ENCODE peak calls at places on chromosomes 4 and X, in eight cellular contexts. I is spleen; N is CD8-positive, alpha-beta memory T cell; P is MM.1S; T is breast epithelium; G is right atrium auricular region; Q is Karpas-422; Y is SK-N-SH. S is an unnamed sample. For H3K27me3, the result is how much of the 10 kb centered on the place peaks cover.

GRCh38 chrX:76172325-76172887 is 456 bp upstream of the PBDC1 start:
- DNase-seq in N (no peak), I (no peak), G (no peak), Y (no peak), P (no peak), T (no peak), Q (no peak), S (no peak)

GRCh38 chr4:70556856-70557255 is 35.2 kb upstream of the AMBN start:
- DNase-seq in Q (no peak), P (no peak), Y (no peak), T (no peak), N (no peak), G (no peak), I (no peak), S (no peak)

GRCh38 chrX:20265726-20266681 is 705 bp downstream of the RPS6KA3 start:
- DNase-seq in Y (peak), G (no peak), P (peak), I (peak), T (peak), Q (peak), N (peak), S (peak)

GRCh38 chr4:19835429-19835828 is 416.3 kb upstream of the SLIT2 start:
- DNase-seq in G (no peak), P (peak), N (no peak), T (no peak), Y (no peak), Q (no peak), I (no peak), S (no peak)

GRCh38 chr4:52780627-52781354 is 29.6 kb upstream of the ERVMER34-1 start:
- DNase-seq in G (no peak), P (no peak), N (no peak), Y (peak), I (no peak), Q (peak), T (no peak), S (peak)

GRCh38 chrX:44748014-44748413 is 95.8 kb upstream of the DUSP21 start:
- DNase-seq in I (no peak), P (no peak), N (no peak), T (no peak), Y (peak), Q (no peak), G (no peak), S (no peak)

GRCh38 chr4:130233377-130234047 is 1137.6 kb downstream of the C4orf33 start:
- DNase-seq in I (no peak), P (peak), Q (no peak), N (no peak), T (no peak), G (no peak), Y (no peak), S (no peak)

GRCh38 chr4:101953949-101954348 is 163.4 kb downstream of the BANK1 start:
- DNase-seq in Q (peak), I (no peak), N (no peak), P (no peak), G (no peak), T (no peak), Y (no peak), S (peak)

GRCh38 chr4:81635747-81636146 is 164.0 kb upstream of the RASGEF1B start:
- DNase-seq in Q (peak), T (no peak), G (no peak), Y (no peak), I (peak), N (no peak), P (peak), S (no peak)

GRCh38 chr4:153297116-153297515 is 47.4 kb upstream of the MND1 start:
- DNase-seq in I (no peak), Q (no peak), T (no peak), G (no peak), P (no peak), Y (no peak), N (no peak), S (no peak)

GRCh38 chrX:1380672-1381233 is 11.2 kb downstream of the SLC25A6 start:
- DNase-seq in Y (peak), N (no peak), I (no peak), T (peak), Q (peak), P (no peak), G (no peak), S (peak)

GRCh38 chr4:153486281-153487151 is 20.4 kb downstream of the TMEM131L start:
- DNase-seq in Q (no peak), I (no peak), G (no peak), P (no peak), N (no peak), T (peak), Y (no peak), S (no peak)

GRCh38 chr4:100164808-100165760 is 25.2 kb downstream of the DDIT4L start:
- DNase-seq in G (no peak), P (no peak), Y (no peak), Q (no peak), T (no peak), N (no peak), I (no peak), S (no peak)

GRCh38 chrX:24996096-24996709 is 19.6 kb downstream of the ARX start:
- DNase-seq in G (no peak), Y (no peak), Q (no peak), N (no peak), I (no peak), T (no peak), P (no peak), S (no peak)

GRCh38 chr4:169314906-169315305 is 44.1 kb upstream of the SH3RF1 start:
- DNase-seq in I (no peak), T (peak), Q (no peak), P (no peak), N (no peak), G (peak), Y (peak), S (peak)

GRCh38 chr4:41657561-41657960 is 91.0 kb downstream of the PHOX2B start:
- DNase-seq in Q (no peak), N (no peak), G (no peak), P (no peak), I (no peak), Y (no peak), T (no peak), S (no peak)

GRCh38 chrX:130086414-130087207 is 23.7 kb downstream of the ELF4 start:
- DNase-seq in T (no peak), G (no peak), Y (no peak), I (peak), P (no peak), N (peak), Q (peak), S (peak)

GRCh38 chr4:71545168-71545567 is 206.3 kb downstream of the SLC4A4 start:
- DNase-seq in P (no peak), T (no peak), G (no peak), Y (no peak), N (no peak), I (no peak), Q (no peak), S (no peak)

GRCh38 chr4:170089274-170089742 is 448 bp downstream of the AADAT start:
- DNase-seq in N (no peak), Q (no peak), I (no peak), T (no peak), Y (peak), G (no peak), P (no peak), S (peak)

GRCh38 chr4:85149656-85150055 is 183.2 kb upstream of the WDFY3 start:
- DNase-seq in P (no peak), T (no peak), G (no peak), Y (no peak), I (no peak), N (no peak), Q (no peak), S (peak)

GRCh38 chr4:87058272-87059073 is 123.7 kb downstream of the AFF1 start:
- DNase-seq in I (no peak), G (no peak), N (no peak), Y (no peak), P (no peak), T (no peak), Q (no peak), S (no peak)

GRCh38 chrX:5415738-5416137 is 812.9 kb downstream of the NLGN4X start:
- DNase-seq in G (no peak), Y (no peak), N (no peak), P (no peak), T (no peak), I (no peak), Q (no peak), S (no peak)

GRCh38 chr4:112036881-112037280 is 108.4 kb upstream of the FAM241A start:
- DNase-seq in Q (no peak), G (no peak), I (no peak), P (no peak), N (no peak), Y (no peak), T (no peak), S (no peak)

GRCh38 chr4:134634301-134634700 is 432.7 kb upstream of the PABPC4L start:
- DNase-seq in T (no peak), Q (no peak), G (no peak), Y (no peak), I (no peak), N (no peak), P (no peak), S (peak)

DNA sequence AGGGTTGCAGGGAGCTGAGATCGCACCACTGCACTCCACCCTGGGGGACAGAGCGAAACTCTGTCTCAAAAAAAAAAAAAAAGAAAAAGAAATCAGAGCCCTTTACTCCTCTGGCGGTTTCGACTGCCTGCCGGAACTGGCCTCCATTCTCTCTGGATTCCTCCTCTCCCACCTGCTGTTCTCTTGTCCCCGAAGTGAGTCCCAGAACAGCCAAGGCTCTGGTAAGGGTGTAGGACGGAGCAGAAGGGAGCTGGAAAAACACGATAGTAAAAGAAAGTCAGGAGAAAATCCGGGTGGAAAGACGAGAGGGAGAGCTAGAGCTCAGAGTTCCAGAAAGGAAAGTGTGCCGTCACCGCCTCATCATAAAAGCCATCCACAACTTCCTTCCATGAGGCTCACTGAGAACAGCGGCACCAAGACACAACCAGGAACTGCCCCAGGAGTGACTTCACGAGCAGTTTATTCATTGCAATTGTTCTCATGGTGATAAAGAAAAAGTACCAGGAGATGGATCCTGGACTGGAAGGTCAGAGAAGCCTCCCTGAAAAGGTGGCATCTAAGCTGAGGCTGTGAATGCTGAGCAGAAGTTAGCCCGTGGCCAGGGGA is 12.3 kb downstream of the TLR3 start:
- DNase-seq in N (no peak), P (no peak), Y (no peak), Q (no peak), G (no peak), T (no peak), I (no peak), S (no peak)
- H3K4me3 ChIP-seq in N (no peak), P (no peak), Y (no peak), Q (no peak), G (no peak), T (no peak), I (no peak), S (no peak)

GRCh38 chrX:140507223-140507981 is 2.5 kb upstream of the SOX3 start:
- DNase-seq in Q (no peak), N (no peak), I (no peak), G (no peak), P (no peak), T (no peak), Y (peak), S (peak)
- H3K27me3 ChIP-seq in Q (under half), N (under half), I (half or more), G (under half), P (under half), T (under half), Y (half or more), S (under half)

GRCh38 chr4:6663596-6664393 is 23.3 kb downstream of the MRFAP1 start:
- DNase-seq in Y (peak), P (no peak), Q (no peak), N (no peak), G (no peak), I (peak), T (no peak), S (no peak)
- H3K4me3 ChIP-seq in Y (no peak), P (no peak), Q (no peak), N (no peak), G (peak), I (peak), T (peak), S (no peak)

GRCh38 chrX:46722742-46723568 is 36.0 kb downstream of the SLC9A7 start:
- DNase-seq in N (no peak), Q (no peak), I (no peak), G (no peak), T (no peak), Y (no peak), P (no peak), S (no peak)
- H3K27me3 ChIP-seq in N (under half), Q (under half), I (under half), G (under half), T (under half), Y (under half), P (under half), S (under half)

DNA sequence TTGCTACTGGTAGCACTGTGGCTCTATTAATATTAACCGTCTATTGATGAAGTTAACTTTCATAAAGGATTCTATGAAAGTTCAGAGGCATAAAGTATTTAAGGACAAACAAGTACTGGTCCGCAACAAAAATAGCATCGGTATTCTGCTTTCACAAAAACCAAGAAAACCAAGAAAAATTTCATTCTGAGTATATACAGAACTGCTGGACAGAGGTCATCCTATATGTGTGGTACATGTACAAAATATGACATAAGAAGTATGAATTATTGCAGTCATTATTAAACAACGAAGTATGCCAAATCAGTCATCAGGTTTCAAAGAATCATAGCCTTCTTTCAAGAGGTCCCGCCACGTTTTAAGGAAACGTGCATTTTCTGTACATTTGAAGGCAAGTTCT is 2.4 kb downstream of the C4orf46 start:
- DNase-seq in T (no peak), Y (no peak), P (no peak), N (no peak), G (no peak), I (no peak), Q (no peak), S (no peak)
- H3K4me3 ChIP-seq in T (no peak), Y (no peak), P (no peak), N (no peak), G (no peak), I (no peak), Q (no peak), S (no peak)

GRCh38 chr4:7390906-7391636 is 43.7 kb downstream of the PSAPL1 start:
- DNase-seq in Y (peak), T (peak), N (no peak), P (no peak), Q (no peak), I (peak), G (peak), S (no peak)
- H3K27me3 ChIP-seq in Y (under half), T (under half), N (under half), P (half or more), Q (under half), I (half or more), G (under half), S (under half)

GRCh38 chr4:26802790-26803189 is 57.9 kb upstream of the STIM2 start:
- DNase-seq in G (no peak), Q (no peak), P (no peak), I (no peak), N (no peak), Y (no peak), T (no peak), S (peak)
- H3K4me3 ChIP-seq in G (no peak), Q (no peak), P (no peak), I (no peak), N (no peak), Y (no peak), T (no peak), S (peak)

GRCh38 chr4:79132826-79133225 is 193.0 kb downstream of the NAA11 start:
- DNase-seq in Q (no peak), Y (no peak), G (no peak), I (no peak), P (no peak), T (no peak), N (no peak), S (no peak)
- H3K27me3 ChIP-seq in Q (under half), Y (under half), G (under half), I (under half), P (under half), T (under half), N (under half), S (under half)